ENCODE peak calls at places on chromosomes 1 and 21, in six cellular contexts. One of them, this sample, is unnamed.

GRCh38 chr1:171155484-171155883 is 29.6 kb upstream of the FMO2 start:
- DNase-seq in sigmoid colon: no peak
- DNase-seq in transverse colon: no peak
- DNase-seq in A549: no peak
- DNase-seq in lower leg skin: no peak
- DNase-seq in stomach: no peak
- DNase-seq in this sample: no peak

GRCh38 chr1:112818990-112819689 is 104.0 kb upstream of the PPM1J start:
- DNase-seq in A549: no peak
- DNase-seq in stomach: no peak
- DNase-seq in transverse colon: no peak
- DNase-seq in sigmoid colon: no peak
- DNase-seq in lower leg skin: no peak
- DNase-seq in this sample: no peak

GRCh38 chr21:35208117-35208516 is 159.0 kb upstream of the RUNX1 start:
- DNase-seq in transverse colon: no peak
- DNase-seq in lower leg skin: no peak
- DNase-seq in stomach: no peak
- DNase-seq in A549: no peak
- DNase-seq in sigmoid colon: no peak
- DNase-seq in this sample: no peak

GRCh38 chr1:197330213-197330612 is 62.2 kb downstream of the CRB1 start:
- DNase-seq in transverse colon: no peak
- DNase-seq in stomach: no peak
- DNase-seq in lower leg skin: no peak
- DNase-seq in A549: no peak
- DNase-seq in sigmoid colon: no peak
- DNase-seq in this sample: no peak

GRCh38 chr1:163820748-163821147 is 499.0 kb downstream of the NUF2 start:
- DNase-seq in stomach: no peak
- DNase-seq in transverse colon: no peak
- DNase-seq in A549: no peak
- DNase-seq in lower leg skin: no peak
- DNase-seq in sigmoid colon: no peak
- DNase-seq in this sample: no peak

GRCh38 chr1:10631121-10631810 is 156.5 kb downstream of the PEX14 start:
- DNase-seq in A549: no peak
- DNase-seq in transverse colon: no peak
- DNase-seq in lower leg skin: no peak
- DNase-seq in stomach: no peak
- DNase-seq in sigmoid colon: peak
- DNase-seq in this sample: peak

GRCh38 chr1:81158592-81158991 is 642.1 kb upstream of the ADGRL2 start:
- DNase-seq in transverse colon: no peak
- DNase-seq in A549: no peak
- DNase-seq in lower leg skin: no peak
- DNase-seq in stomach: no peak
- DNase-seq in sigmoid colon: no peak
- DNase-seq in this sample: no peak

GRCh38 chr1:215076312-215076711 is 6.2 kb upstream of the KCNK2 start:
- DNase-seq in A549: no peak
- DNase-seq in sigmoid colon: no peak
- DNase-seq in lower leg skin: no peak
- DNase-seq in stomach: no peak
- DNase-seq in transverse colon: no peak
- DNase-seq in this sample: no peak

GRCh38 chr21:16942703-16943102 is 570.1 kb upstream of the CXADR start:
- DNase-seq in lower leg skin: no peak
- DNase-seq in transverse colon: no peak
- DNase-seq in stomach: no peak
- DNase-seq in sigmoid colon: no peak
- DNase-seq in A549: no peak
- DNase-seq in this sample: no peak

GRCh38 chr1:73056826-73057225 is 774.5 kb upstream of the NEGR1 start:
- DNase-seq in transverse colon: no peak
- DNase-seq in A549: no peak
- DNase-seq in sigmoid colon: no peak
- DNase-seq in stomach: no peak
- DNase-seq in lower leg skin: no peak
- DNase-seq in this sample: no peak

GRCh38 chr1:174161813-174162212 is 2.5 kb downstream of the RABGAP1L start:
- DNase-seq in A549: no peak
- DNase-seq in lower leg skin: no peak
- DNase-seq in transverse colon: no peak
- DNase-seq in sigmoid colon: no peak
- DNase-seq in stomach: no peak
- DNase-seq in this sample: no peak
- TF ChIP-seq POLR2A in A549: no peak
- TF ChIP-seq POLR2A in lower leg skin: no peak
- TF ChIP-seq POLR2A in transverse colon: no peak
- TF ChIP-seq POLR2A in sigmoid colon: no peak
- TF ChIP-seq POLR2A in stomach: no peak
- TF ChIP-seq POLR2A in this sample: no peak

GRCh38 chr1:205601209-205601608 is 30.6 kb downstream of the ELK4 start:
- DNase-seq in lower leg skin: no peak
- DNase-seq in sigmoid colon: no peak
- DNase-seq in transverse colon: no peak
- DNase-seq in stomach: no peak
- DNase-seq in A549: no peak
- DNase-seq in this sample: no peak

GRCh38 chr1:205602118-205602517 is 29.7 kb downstream of the ELK4 start:
- DNase-seq in transverse colon: no peak
- DNase-seq in stomach: no peak
- DNase-seq in A549: no peak
- DNase-seq in sigmoid colon: no peak
- DNase-seq in lower leg skin: no peak
- DNase-seq in this sample: no peak

GRCh38 chr1:205599667-205600042 is 32.2 kb downstream of the ELK4 start:
- DNase-seq in A549: no peak
- DNase-seq in lower leg skin: no peak
- DNase-seq in transverse colon: no peak
- DNase-seq in sigmoid colon: peak
- DNase-seq in stomach: no peak
- DNase-seq in this sample: no peak

GRCh38 chr1:205598841-205599666 is 32.8 kb downstream of the ELK4 start:
- DNase-seq in lower leg skin: no peak
- DNase-seq in sigmoid colon: peak
- DNase-seq in A549: no peak
- DNase-seq in stomach: peak
- DNase-seq in transverse colon: peak
- DNase-seq in this sample: no peak

GRCh38 chr1:205600085-205600484 is 31.7 kb downstream of the ELK4 start:
- DNase-seq in A549: no peak
- DNase-seq in sigmoid colon: no peak
- DNase-seq in lower leg skin: no peak
- DNase-seq in transverse colon: no peak
- DNase-seq in stomach: no peak
- DNase-seq in this sample: no peak
- H3K4me3 ChIP-seq in A549: no peak
- H3K4me3 ChIP-seq in sigmoid colon: no peak
- H3K4me3 ChIP-seq in lower leg skin: no peak
- H3K4me3 ChIP-seq in transverse colon: no peak
- H3K4me3 ChIP-seq in stomach: no peak
- H3K4me3 ChIP-seq in this sample: no peak

DNA sequence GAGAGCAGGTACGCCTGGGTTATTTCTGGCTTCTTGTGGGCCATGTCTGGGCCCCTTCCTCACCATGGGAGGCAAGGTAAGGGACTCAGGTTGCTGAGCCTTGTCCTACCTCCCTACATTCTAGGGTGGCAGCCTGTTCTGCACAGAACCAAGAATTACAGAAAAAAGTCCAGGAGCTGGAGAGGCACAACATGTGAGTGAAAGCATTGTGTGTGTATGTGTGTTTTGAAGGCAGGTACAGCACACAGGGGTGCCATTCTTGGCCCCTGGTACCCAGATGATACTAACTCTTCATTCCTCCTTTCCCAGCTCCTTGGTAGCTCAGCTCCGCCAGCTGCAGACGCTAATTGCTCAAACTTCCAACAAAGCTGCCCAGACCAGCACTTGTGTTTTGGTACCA is 4.4 kb downstream of the JTB start:
- DNase-seq in lower leg skin: no peak
- DNase-seq in A549: no peak
- DNase-seq in transverse colon: no peak
- DNase-seq in stomach: no peak
- DNase-seq in sigmoid colon: no peak
- DNase-seq in this sample: no peak
- TF ChIP-seq POLR2A in lower leg skin: no peak
- TF ChIP-seq POLR2A in A549: no peak
- TF ChIP-seq POLR2A in transverse colon: no peak
- TF ChIP-seq POLR2A in stomach: no peak
- TF ChIP-seq POLR2A in sigmoid colon: no peak
- TF ChIP-seq POLR2A in this sample: no peak

GRCh38 chr21:15007716-15008296 is 57.0 kb downstream of the NRIP1 start:
- DNase-seq in transverse colon: no peak
- DNase-seq in A549: no peak
- DNase-seq in sigmoid colon: no peak
- DNase-seq in stomach: no peak
- DNase-seq in lower leg skin: no peak
- DNase-seq in this sample: no peak
- H3K4me3 ChIP-seq in transverse colon: no peak
- H3K4me3 ChIP-seq in A549: no peak
- H3K4me3 ChIP-seq in sigmoid colon: no peak
- H3K4me3 ChIP-seq in stomach: no peak
- H3K4me3 ChIP-seq in lower leg skin: no peak
- H3K4me3 ChIP-seq in this sample: no peak

This sample was measured in spleen.